ENCODE peak calls at places on chromosomes 4 and X, in six cellular contexts. T is CD8-positive, alpha-beta T cell; B is hepatocyte; O is esophagus squamous epithelium; W is foreskin fibroblast; L is type B pancreatic cell. S is an unnamed sample.

GRCh38 chrX:22323541-22323940 is 50.8 kb downstream of the CBLL2 start:
- DNase-seq in T (no peak), B (no peak), O (no peak), W (peak; percentile 33), L (no peak), S (peak; percentile 7)

GRCh38 chr4:51840791-51841190 is 2.2 kb upstream of the DCUN1D4 start:
- DNase-seq in T (no peak), B (no peak), O (no peak), W (peak; percentile 23), L (no peak), S (no peak)

GRCh38 chr4:146522862-146523205 is 1.1 kb upstream of the SLC10A7 start:
- DNase-seq in T (no peak), B (no peak), O (no peak), W (no peak), L (no peak), S (no peak)

GRCh38 chrX:12770440-12770839 is 20.8 kb upstream of the PRPS2 start:
- DNase-seq in T (no peak), B (peak; percentile 35), O (no peak), W (no peak), L (no peak), S (no peak)

GRCh38 chrX:38304010-38304409 is 23.3 kb downstream of the RPGR start:
- DNase-seq in T (no peak), B (peak; percentile 15), O (no peak), W (no peak), L (no peak), S (no peak)

GRCh38 chr4:187668683-187669082 is 326.9 kb upstream of the ZFP42 start:
- DNase-seq in T (no peak), B (no peak), O (no peak), W (no peak), L (no peak), S (no peak)

GRCh38 chr4:146485968-146486367 is 35.8 kb downstream of the SLC10A7 start:
- DNase-seq in T (no peak), B (no peak), O (no peak), W (no peak), L (no peak), S (no peak)

GRCh38 chrX:10781847-10782530 is 161.6 kb upstream of the MID1 start:
- DNase-seq in T (no peak), B (no peak), O (no peak), W (no peak), L (no peak), S (no peak)

GRCh38 chr4:169660929-169661328 is 40.6 kb downstream of the CLCN3 start:
- DNase-seq in T (no peak), B (no peak), O (no peak), W (no peak), L (no peak), S (no peak)

GRCh38 chrX:109742722-109743121 is 9.7 kb upstream of the ACSL4 start:
- DNase-seq in T (no peak), B (no peak), O (no peak), W (no peak), L (no peak), S (no peak)

GRCh38 chr4:3792813-3793212 is 26.6 kb downstream of the ADRA2C start:
- DNase-seq in T (no peak), B (no peak), O (no peak), W (no peak), L (no peak), S (no peak)

GRCh38 chr4:66639361-66639760 is 905.9 kb downstream of the CENPC start:
- DNase-seq in T (no peak), B (no peak), O (no peak), W (no peak), L (no peak), S (no peak)

GRCh38 chr4:22500831-22501714 is 14.8 kb downstream of the ADGRA3 start:
- DNase-seq in T (no peak), B (peak; percentile 59), O (no peak), W (peak; percentile 69), L (no peak), S (no peak)

GRCh38 chr4:74278490-74278889 is 29.8 kb upstream of the EPGN start:
- DNase-seq in T (no peak), B (no peak), O (no peak), W (no peak), L (no peak), S (no peak)

DNA sequence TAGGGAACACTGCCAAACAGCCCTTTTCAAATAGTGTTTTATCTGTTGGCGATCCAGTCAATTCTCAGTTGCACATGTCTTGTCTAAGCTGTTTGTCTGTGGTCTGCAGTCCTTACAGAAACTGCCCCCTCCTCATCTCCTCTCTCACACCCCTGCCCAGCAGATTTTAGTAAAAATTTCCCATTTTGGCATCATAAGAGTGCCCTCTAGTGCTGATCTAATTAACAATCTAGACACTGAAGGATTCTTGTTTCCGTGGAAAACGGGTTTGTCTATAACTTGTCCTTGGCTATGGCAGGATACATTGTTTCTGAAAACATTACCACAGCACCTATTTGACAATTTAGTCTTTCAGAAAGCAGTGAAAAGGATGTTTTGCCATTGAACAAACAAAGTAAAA is 227.2 kb upstream of the MBNL3 start:
- DNase-seq in T (no peak), B (no peak), O (no peak), W (no peak), L (no peak), S (no peak)
- TF ChIP-seq CTCF in T (no peak), B (peak; percentile 47), O (no peak), W (no peak), L (peak; percentile 60), S (no peak)

GRCh38 chr4:30722916-30723270 is 2.7 kb downstream of the PCDH7 start:
- DNase-seq in T (no peak), B (peak; percentile 14), O (no peak), W (no peak), L (no peak), S (no peak)

GRCh38 chr4:30720656-30721352 is 635 bp downstream of the PCDH7 start:
- DNase-seq in T (no peak), B (peak; percentile 52), O (no peak), W (no peak), L (peak; percentile 75), S (no peak)

GRCh38 chr4:30722092-30722915 is 2.1 kb downstream of the PCDH7 start:
- DNase-seq in T (no peak), B (peak; percentile 31), O (no peak), W (no peak), L (no peak), S (no peak)

GRCh38 chr4:30720021-30720655 is at the start of gene PCDH7:
- DNase-seq in T (no peak), B (peak; percentile 66), O (no peak), W (no peak), L (no peak), S (no peak)

DNA sequence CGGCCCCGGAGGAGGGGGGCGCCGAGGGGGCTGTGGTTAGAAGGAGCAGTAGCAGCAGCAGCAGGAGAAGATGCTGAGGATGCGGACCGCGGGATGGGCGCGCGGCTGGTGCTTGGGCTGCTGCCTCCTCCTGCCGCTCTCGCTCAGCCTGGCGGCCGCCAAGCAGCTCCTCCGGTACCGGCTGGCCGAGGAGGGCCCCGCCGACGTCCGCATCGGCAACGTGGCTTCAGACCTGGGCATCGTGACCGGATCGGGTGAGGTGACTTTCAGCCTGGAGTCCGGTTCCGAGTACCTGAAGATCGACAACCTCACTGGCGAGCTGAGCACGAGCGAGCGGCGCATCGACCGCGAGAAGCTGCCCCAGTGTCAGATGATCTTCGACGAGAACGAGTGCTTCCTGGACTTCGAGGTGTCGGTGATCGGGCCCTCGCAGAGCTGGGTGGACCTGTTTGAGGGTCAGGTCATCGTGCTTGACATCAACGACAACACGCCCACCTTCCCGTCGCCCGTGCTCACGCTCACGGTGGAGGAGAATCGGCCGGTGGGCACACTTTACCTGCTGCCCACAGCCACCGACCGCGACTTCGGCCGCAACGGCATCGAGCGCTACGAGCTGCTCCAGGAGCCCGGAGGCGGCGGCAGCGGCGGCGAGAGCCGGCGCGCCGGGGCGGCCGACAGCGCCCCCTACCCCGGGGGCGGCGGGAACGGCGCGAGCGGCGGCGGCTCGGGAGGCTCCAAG is 1.4 kb downstream of the PCDH7 start:
- DNase-seq in T (no peak), B (peak; percentile 80), O (no peak), W (peak; percentile 14), L (peak; percentile 77), S (no peak)
- TF ChIP-seq CTCF in T (no peak), B (peak; percentile 31), O (peak; percentile 75), W (no peak), L (peak; percentile 72), S (no peak)

GRCh38 chr4:119628281-119629141 is at the start of gene PDE5A:
- DNase-seq in T (peak; percentile 73), B (peak; percentile 95), O (peak; percentile 8), W (peak; percentile 74), L (peak; percentile 94), S (no peak)
- TF ChIP-seq CTCF in T (peak; percentile 74), B (peak; percentile 84), O (peak; percentile 85), W (peak; percentile 65), L (peak; percentile 89), S (peak; percentile 59)

GRCh38 chr4:1354983-1355275 is 7.9 kb downstream of the UVSSA start:
- DNase-seq in T (no peak), B (no peak), O (no peak), W (no peak), L (no peak), S (no peak)

GRCh38 chr4:1355378-1355777 is 8.4 kb downstream of the UVSSA start:
- DNase-seq in T (no peak), B (no peak), O (no peak), W (no peak), L (no peak), S (no peak)

GRCh38 chr4:1354136-1354982 is 7.4 kb downstream of the UVSSA start:
- DNase-seq in T (no peak), B (no peak), O (no peak), W (no peak), L (no peak), S (no peak)

GRCh38 chr4:1357356-1358248 is 10.6 kb downstream of the UVSSA start:
- DNase-seq in T (no peak), B (no peak), O (no peak), W (no peak), L (no peak), S (no peak)

DNA sequence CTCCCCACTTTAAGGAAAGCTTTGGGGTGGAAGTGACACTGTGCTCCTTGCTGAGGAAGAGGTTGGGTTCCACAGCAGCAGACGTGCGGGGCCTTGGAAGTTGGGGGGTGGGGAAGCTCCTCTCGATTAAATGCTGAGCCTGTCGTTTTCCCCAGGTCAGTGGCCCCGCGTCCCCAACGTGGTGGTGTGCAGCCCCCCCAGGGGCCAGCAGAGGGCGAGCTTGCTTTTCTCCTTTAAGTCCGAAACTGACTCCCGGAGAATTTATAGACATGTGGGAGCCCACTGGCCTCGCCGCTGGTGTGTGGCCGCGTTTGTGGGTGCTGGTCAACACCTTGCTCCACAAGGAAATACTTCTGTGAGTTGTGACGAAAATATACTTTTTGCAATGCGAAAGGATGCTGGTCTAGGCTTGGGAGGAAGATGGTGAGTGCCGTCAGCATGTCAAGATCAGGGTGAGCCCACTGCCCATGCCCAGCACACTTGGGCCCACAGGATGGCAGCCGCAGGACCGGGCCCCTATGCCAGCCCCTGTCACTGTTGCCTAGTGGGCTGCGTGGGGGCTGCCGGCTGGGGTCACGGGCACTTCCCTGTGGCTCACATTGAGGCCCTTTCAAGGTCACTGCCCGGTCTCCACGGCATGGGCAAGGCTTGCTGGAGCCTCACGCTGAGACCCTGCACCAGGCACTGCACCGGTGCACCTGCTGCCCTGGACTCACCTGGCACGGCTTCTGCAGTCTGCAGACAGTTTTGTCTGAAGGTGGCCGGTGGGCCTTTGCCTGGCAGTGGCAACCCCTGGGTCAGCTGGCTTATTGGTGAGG is 9.4 kb downstream of the UVSSA start:
- DNase-seq in T (peak; percentile 36), B (peak; percentile 76), O (no peak), W (no peak), L (no peak), S (no peak)
- TF ChIP-seq CTCF in T (peak; percentile 76), B (peak; percentile 76), O (peak; percentile 67), W (peak; percentile 91), L (peak; percentile 91), S (peak; percentile 91)

S was measured in HFF-Myc.